ENCODE peak calls at places on chromosomes 13 and 19, in four cellular contexts. B is glomerular endothelial cell; V is activated T-helper 2 cell treated with anti-CD3 and anti-CD28 coated beads, Interferon-gamma antibody, Interleukin-2, Interleukin-4, amounts not matched to agents 10 μg/mL and 5 μg/mL and 100 μg/mL, durations not matched to agents 14 hours and 24 hours and 36 hours; T is left colon. E is an unnamed sample.

GRCh38 chr19:54464624-54465266 is 1.2 kb upstream of the LENG9 start:
- DNase-seq in B (no peak), V (peak; percentile 80), T (peak; percentile 94), E (peak; percentile 89)

GRCh38 chr13:21435710-21436151 is 23.4 kb downstream of the ZDHHC20 start:
- DNase-seq in B (peak; percentile 65), V (peak; percentile 55), T (peak; percentile 63), E (peak; percentile 69)

GRCh38 chr13:44735806-44736205 is 159.7 kb upstream of the TSC22D1 start:
- DNase-seq in B (no peak), V (no peak), T (no peak), E (no peak)

GRCh38 chr19:43754312-43754561 is 525 bp downstream of the SMG9 start:
- DNase-seq in B (no peak), V (no peak), T (no peak), E (no peak)

GRCh38 chr13:45393941-45394570 is 24.1 kb downstream of the SLC25A30 start:
- DNase-seq in B (no peak), V (no peak), T (no peak), E (no peak)

GRCh38 chr13:94967183-94968039 is 255.1 kb upstream of the SOX21 start:
- DNase-seq in B (no peak), V (peak; percentile 8), T (no peak), E (no peak)

GRCh38 chr13:103898481-103898880 is 832.3 kb upstream of the SLC10A2 start:
- DNase-seq in B (no peak), V (no peak), T (no peak), E (no peak)

GRCh38 chr19:367561-367960 is 23.0 kb upstream of the MIER2 start:
- DNase-seq in B (no peak), V (no peak), T (no peak), E (no peak)

GRCh38 chr13:94121686-94122085 is 357.8 kb downstream of the DCT start:
- DNase-seq in B (no peak), V (no peak), T (no peak), E (no peak)

E was measured in stimulated activated naive B cell treated with anti-CD40 and anti-IgM and Interleukin-4, amounts not matched to agents 10 μg/mL and 1 μg/mL and 100 μg/mL, for 72 hours.